ENCODE peak calls at places on chromosomes 3 and 15, in seven cellular contexts. A is T-helper 1 cell, M is Kasumi-1, W is GM18507, N is activated T-helper 1 cell treated with Interleukin-2 at 50 U/mL for 16 hours, O is Calu3, D is HepG2. Y is an unnamed sample.

GRCh38 chr3:10142707-10143560 is 1.4 kb downstream of the VHL start:
- DNase-seq in A (no peak), M (no peak), W (no peak), N (no peak), O (peak; percentile 14), D (no peak), Y (no peak)

GRCh38 chr3:28542351-28542750 is 193.7 kb upstream of the AZI2 start:
- DNase-seq in A (no peak), M (no peak), W (no peak), N (no peak), O (no peak), D (no peak), Y (no peak)

GRCh38 chr15:32870240-32871033 is 152.6 kb downstream of the GREM1 start:
- DNase-seq in A (no peak), M (no peak), W (peak; percentile 25), N (no peak), O (no peak), D (no peak), Y (peak; percentile 95)

GRCh38 chr3:37909067-37909911 is 47.6 kb downstream of the CTDSPL start:
- DNase-seq in A (no peak), M (peak; percentile 26), W (no peak), N (no peak), O (peak; percentile 65), D (peak; percentile 91), Y (no peak)

GRCh38 chr3:97880267-97880666 is 58.5 kb downstream of the CRYBG3 start:
- DNase-seq in A (no peak), M (no peak), W (no peak), N (no peak), O (no peak), D (peak; percentile 6), Y (no peak)

GRCh38 chr3:153372326-153372725 is 210.3 kb downstream of the RAP2B start:
- DNase-seq in A (no peak), M (no peak), W (no peak), N (no peak), O (no peak), D (no peak), Y (no peak)

GRCh38 chr15:72953306-72953705 is 99.0 kb upstream of the NEO1 start:
- DNase-seq in A (no peak), M (no peak), W (no peak), N (no peak), O (no peak), D (no peak), Y (no peak)

GRCh38 chr3:187927565-187927964 is 182.3 kb upstream of the BCL6 start:
- DNase-seq in A (no peak), M (no peak), W (no peak), N (no peak), O (no peak), D (no peak), Y (no peak)

GRCh38 chr15:74988007-74988800 is 7.2 kb upstream of the SCAMP5 start:
- DNase-seq in A (no peak), M (peak; percentile 60), W (no peak), N (no peak), O (peak; percentile 80), D (peak; percentile 65), Y (no peak)

GRCh38 chr15:31013863-31014607 is 22.6 kb upstream of the MTMR10 start:
- DNase-seq in A (no peak), M (no peak), W (no peak), N (no peak), O (no peak), D (peak; percentile 52), Y (no peak)

GRCh38 chr3:42254566-42254965 is 11.4 kb downstream of the CCK start:
- DNase-seq in A (no peak), M (no peak), W (no peak), N (no peak), O (no peak), D (no peak), Y (no peak)

GRCh38 chr3:61574854-61575253 is 13.5 kb downstream of the PTPRG start:
- DNase-seq in A (no peak), M (peak; percentile 95), W (no peak), N (no peak), O (no peak), D (no peak), Y (peak; percentile 97)

GRCh38 chr3:73855792-73856191 is 231.1 kb upstream of the PDZRN3 start:
- DNase-seq in A (no peak), M (no peak), W (no peak), N (no peak), O (no peak), D (no peak), Y (no peak)

GRCh38 chr3:55203486-55204010 is 275.7 kb upstream of the LRTM1 start:
- DNase-seq in A (no peak), M (no peak), W (no peak), N (no peak), O (no peak), D (no peak), Y (no peak)

GRCh38 chr3:179991877-179992276 is 44.9 kb downstream of the PEX5L start:
- DNase-seq in A (no peak), M (no peak), W (no peak), N (no peak), O (no peak), D (no peak), Y (no peak)

GRCh38 chr3:77648214-77648613 is 608.3 kb downstream of the ROBO2 start:
- DNase-seq in A (no peak), M (no peak), W (no peak), N (no peak), O (no peak), D (no peak), Y (no peak)

GRCh38 chr15:93566777-93567176 is 477.8 kb upstream of the RGMA start:
- DNase-seq in A (no peak), M (no peak), W (no peak), N (no peak), O (no peak), D (no peak), Y (no peak)

GRCh38 chr15:98568382-98569017 is 79.8 kb upstream of the IGF1R start:
- DNase-seq in A (no peak), M (no peak), W (no peak), N (no peak), O (no peak), D (no peak), Y (no peak)

GRCh38 chr3:184145120-184145524 is 10.0 kb downstream of the EIF2B5 start:
- DNase-seq in A (peak; percentile 23), M (no peak), W (no peak), N (no peak), O (peak; percentile 84), D (peak; percentile 49), Y (no peak)

GRCh38 chr15:65305144-65305758 is 774 bp downstream of the RNU5B-1 start:
- DNase-seq in A (no peak), M (no peak), W (no peak), N (no peak), O (peak; percentile 14), D (no peak), Y (no peak)

GRCh38 chr3:52388933-52389332 is 56.0 kb downstream of the SEMA3G start:
- DNase-seq in A (no peak), M (no peak), W (no peak), N (no peak), O (no peak), D (no peak), Y (no peak)

GRCh38 chr3:182793663-182794454 is 555 bp downstream of the ATP11B start:
- DNase-seq in A (peak; percentile 38), M (peak; percentile 38), W (no peak), N (peak; percentile 23), O (peak; percentile 63), D (peak; percentile 3), Y (no peak)

GRCh38 chr3:71583569-71584215 is at the start of gene FOXP1:
- DNase-seq in A (peak; percentile 51), M (peak; percentile 49), W (no peak), N (peak; percentile 46), O (peak; percentile 83), D (peak; percentile 66), Y (no peak)

GRCh38 chr15:92908369-92909057 is 8.4 kb downstream of the CHD2 start:
- DNase-seq in A (no peak), M (no peak), W (no peak), N (no peak), O (no peak), D (no peak), Y (no peak)

GRCh38 chr3:153667341-153667740 is 453.8 kb upstream of the ARHGEF26 start:
- DNase-seq in A (no peak), M (no peak), W (no peak), N (no peak), O (no peak), D (no peak), Y (peak; percentile 19)